ENCODE peak calls at places on chromosomes 6 and 20, in six cellular contexts. P, O, V, R, C and Q are unnamed samples.

GRCh38 chr6:106797186-106797585 is 167.8 kb downstream of the QRSL1 start:
- DNase-seq in C (no peak), P (no peak), V (no peak), O (no peak), R (no peak), Q (no peak)

GRCh38 chr6:169289671-169290408 is 36.2 kb upstream of the THBS2 start:
- DNase-seq in P (no peak), V (no peak), C (no peak), R (no peak), O (no peak), Q (no peak)

GRCh38 chr6:129614464-129614863 is 95.5 kb downstream of the ARHGAP18 start:
- DNase-seq in V (no peak), R (no peak), O (no peak), P (no peak), C (no peak), Q (no peak)

GRCh38 chr20:4585104-4585753 is 136.5 kb upstream of the PRND start:
- DNase-seq in V (no peak), R (no peak), O (no peak), C (no peak), P (no peak), Q (no peak)

GRCh38 chr6:133503330-133503729 is 262.2 kb downstream of the EYA4 start:
- DNase-seq in C (no peak), V (no peak), R (no peak), P (no peak), O (no peak), Q (no peak)

GRCh38 chr20:1075564-1075963 is 42.8 kb upstream of the PSMF1 start:
- DNase-seq in C (peak), V (no peak), R (no peak), O (no peak), P (no peak), Q (no peak)

GRCh38 chr6:13787146-13787545 is 27.2 kb downstream of the MCUR1 start:
- DNase-seq in C (no peak), O (no peak), R (no peak), V (no peak), P (no peak), Q (no peak)

GRCh38 chr6:159604443-159604956 is 88.5 kb downstream of the SOD2 start:
- DNase-seq in O (no peak), P (no peak), R (no peak), V (no peak), C (no peak), Q (no peak)

GRCh38 chr6:138682722-138683521 is 90.6 kb upstream of the CCDC28A start:
- DNase-seq in R (no peak), O (no peak), P (no peak), V (peak), C (no peak), Q (no peak)

DNA sequence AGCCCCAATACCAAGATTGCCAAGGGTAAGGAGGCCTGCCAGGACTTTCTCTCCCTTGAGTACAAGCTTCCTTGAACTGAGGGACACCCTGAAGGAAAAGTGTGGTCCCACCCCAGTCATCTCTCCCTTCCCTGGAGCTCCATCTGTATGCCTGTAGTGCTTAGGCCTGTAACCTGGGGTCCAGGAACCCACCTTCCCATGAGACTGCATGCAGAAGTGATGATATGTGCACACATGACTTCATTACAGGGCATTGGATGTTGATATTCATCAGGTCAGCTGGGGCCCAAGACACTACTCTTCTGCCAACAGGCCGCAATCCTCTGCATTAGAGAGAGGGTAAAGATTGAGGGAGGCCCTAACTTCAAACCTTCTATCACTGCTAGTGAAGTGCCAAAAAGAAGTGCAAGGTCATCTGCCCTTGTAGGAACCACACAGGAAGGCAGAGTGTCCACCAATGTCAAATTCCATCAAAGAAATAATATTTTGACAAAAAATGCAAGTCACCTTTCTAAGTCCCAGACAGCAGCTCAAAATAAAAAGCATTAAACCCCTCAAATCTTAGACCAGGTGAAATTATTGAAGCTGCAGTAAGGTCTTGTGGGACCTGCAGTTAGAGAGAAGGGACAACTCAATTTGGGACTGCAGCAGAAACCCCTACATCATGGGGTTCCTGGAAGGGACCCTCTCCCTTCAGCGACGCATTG is 5.1 kb downstream of the HLA-F start:
- DNase-seq in C (no peak), P (no peak), R (no peak), O (no peak), V (no peak), Q (no peak)
- TF ChIP-seq TAF1 in C (no peak), P (no peak), R (no peak), O (no peak), V (no peak), Q (no peak)

DNA sequence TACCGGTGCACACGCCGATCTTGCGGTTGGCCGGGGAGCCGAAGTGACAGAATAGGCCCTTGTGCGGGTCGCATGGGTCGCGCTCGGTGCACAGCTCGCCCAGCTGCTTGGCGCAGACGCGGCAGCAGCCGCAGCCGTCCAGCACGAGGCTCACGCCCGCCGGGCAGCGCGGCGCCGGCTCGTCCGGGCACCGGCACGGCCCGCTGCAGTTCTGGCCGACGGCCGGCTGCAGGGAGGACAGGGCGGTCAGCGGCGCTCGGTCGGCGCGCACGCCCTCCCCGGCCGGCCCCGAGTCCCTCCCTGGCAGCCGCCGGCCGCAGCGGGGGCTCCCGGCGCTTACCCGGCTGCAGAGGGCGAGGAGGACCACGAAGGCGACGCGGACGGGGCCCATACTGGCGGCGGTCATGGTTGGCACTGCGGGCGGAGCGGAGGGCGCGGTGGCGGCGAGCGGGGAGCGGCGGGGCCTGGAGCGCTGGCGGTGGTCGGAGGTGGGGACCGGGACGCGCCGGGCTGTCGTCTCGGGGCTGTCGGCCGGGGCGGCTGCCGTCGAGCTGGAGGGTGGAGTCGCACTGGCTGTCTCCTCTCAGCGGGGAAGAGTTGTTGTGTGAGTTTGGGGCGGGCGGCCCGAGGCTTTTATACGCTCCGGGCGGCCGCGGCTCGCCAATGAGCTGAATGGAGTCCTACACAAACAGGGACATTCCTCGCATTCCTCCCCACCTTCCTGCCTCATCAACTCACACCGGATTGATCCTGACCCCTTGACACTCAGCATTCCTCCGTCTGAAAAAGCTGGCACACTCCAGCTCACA is at the start of gene CCN2:
- DNase-seq in O (peak), R (peak), C (no peak), P (peak), V (no peak), Q (peak)
- TF ChIP-seq POLR2A in O (peak), R (no peak), C (no peak), P (peak), V (no peak), Q (no peak)

GRCh38 chr6:11218827-11219826 is 13.3 kb downstream of the NEDD9 start:
- DNase-seq in O (no peak), V (no peak), C (no peak), R (no peak), P (peak), Q (no peak)
- TF ChIP-seq POLR2AphosphoS5 in O (no peak), V (no peak), C (no peak), R (no peak), P (peak), Q (no peak)

GRCh38 chr6:297571-298232 is 5.4 kb downstream of the DUSP22 start:
- DNase-seq in V (no peak), R (no peak), O (no peak), C (no peak), P (no peak), Q (no peak)

GRCh38 chr6:294656-295565 is 2.6 kb downstream of the DUSP22 start:
- DNase-seq in R (no peak), O (no peak), P (no peak), C (no peak), V (no peak), Q (no peak)

GRCh38 chr6:299050-299980 is 7.0 kb downstream of the DUSP22 start:
- DNase-seq in O (no peak), P (no peak), C (no peak), V (no peak), R (no peak), Q (no peak)

GRCh38 chr6:298233-299049 is 6.2 kb downstream of the DUSP22 start:
- DNase-seq in O (no peak), V (no peak), P (no peak), R (no peak), C (no peak), Q (no peak)

DNA sequence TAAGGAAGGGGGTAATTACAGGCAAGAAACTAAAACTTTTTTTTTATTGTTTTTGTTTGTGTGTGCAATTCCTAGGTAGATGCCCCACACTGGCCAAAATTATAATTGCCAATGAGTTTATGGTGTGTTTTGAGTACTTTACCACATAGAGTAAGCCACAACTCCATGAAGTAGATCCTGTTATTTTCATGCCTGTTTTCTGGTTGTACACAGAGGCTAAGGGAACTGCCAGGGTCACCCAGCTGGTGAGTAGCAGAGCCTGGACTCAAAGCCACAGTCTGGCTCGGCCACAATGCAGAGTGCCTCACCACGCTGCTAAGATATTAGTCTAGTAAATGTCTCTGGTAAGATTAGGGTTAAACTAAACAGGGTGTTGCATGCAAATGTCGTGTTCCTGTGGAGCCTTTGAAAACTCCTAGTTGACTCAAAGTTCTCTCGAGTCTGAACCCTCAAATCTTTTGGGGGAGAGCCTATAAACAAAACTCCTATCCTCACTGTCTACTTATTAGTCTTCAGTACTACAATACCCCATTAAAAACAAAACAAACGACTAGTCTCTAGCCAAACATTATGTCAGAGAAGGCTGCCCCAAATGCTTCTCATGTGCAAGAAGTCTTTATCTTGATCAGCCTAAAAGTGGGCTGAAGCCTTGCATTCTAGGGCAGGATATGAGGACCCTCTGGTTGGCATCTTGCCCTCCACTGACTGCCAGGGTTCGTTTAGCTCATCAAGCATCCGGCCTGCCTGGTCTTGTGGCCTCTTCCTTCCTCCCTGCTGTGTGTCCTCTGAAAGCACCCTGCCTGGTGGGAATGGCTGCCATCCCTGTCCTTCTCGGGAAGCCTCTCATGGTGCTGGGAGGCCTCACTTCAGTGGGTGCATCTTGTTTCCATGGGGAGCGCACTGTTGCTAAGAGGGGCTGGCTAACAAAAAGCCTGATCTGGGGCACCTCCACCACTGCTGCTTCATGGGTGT is 4.2 kb downstream of the DUSP22 start:
- DNase-seq in V (no peak), O (no peak), R (no peak), C (peak), P (no peak), Q (no peak)
- TF ChIP-seq TAF1 in V (no peak), O (no peak), R (peak), C (no peak), P (no peak), Q (peak)

DNA sequence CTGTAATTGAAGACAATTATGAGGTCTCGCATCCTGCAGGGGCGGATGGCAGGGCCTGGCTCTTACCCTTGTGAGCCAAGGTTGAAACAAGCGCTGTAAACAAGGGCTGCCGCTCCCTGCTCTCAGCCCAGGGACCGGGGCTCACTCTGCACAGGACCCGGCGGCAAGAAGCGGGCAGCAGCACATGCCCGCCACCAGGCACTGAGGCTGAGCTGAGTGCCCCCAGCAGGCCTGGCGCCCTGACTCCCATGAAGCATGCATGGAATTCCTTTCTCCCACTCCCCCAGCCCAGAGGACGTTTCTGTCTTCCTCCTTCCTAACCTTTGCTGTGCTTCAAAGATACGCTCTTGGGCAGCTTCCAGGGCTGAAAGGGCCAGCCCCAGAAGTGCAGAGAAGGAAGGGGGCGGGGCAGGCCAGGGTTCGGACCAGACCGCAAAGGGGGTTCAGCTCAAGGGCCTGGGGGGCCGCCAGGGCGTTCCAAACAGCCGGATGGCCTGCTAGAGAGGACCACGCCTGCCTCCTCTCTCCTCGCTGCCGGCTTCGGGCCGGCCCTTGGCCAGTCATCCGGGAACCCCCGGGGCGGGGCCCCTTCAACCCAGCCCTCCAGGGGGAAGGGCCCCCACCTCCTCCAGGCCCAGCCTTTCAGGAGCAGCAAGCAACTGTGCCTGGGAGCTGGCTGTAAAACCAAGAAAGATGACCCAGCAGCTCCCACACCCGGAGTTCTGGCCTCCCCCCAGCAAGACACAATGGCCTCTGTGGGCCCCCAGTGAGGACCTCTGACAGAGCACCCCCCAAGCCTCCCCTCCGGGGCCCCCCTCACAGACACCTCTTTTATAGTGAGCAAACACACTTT is 109.9 kb downstream of the NOL4L start:
- DNase-seq in P (peak), V (peak), C (no peak), R (peak), O (no peak), Q (peak)
- TF ChIP-seq POLR2A in P (peak), V (peak), C (no peak), R (no peak), O (no peak), Q (no peak)

DNA sequence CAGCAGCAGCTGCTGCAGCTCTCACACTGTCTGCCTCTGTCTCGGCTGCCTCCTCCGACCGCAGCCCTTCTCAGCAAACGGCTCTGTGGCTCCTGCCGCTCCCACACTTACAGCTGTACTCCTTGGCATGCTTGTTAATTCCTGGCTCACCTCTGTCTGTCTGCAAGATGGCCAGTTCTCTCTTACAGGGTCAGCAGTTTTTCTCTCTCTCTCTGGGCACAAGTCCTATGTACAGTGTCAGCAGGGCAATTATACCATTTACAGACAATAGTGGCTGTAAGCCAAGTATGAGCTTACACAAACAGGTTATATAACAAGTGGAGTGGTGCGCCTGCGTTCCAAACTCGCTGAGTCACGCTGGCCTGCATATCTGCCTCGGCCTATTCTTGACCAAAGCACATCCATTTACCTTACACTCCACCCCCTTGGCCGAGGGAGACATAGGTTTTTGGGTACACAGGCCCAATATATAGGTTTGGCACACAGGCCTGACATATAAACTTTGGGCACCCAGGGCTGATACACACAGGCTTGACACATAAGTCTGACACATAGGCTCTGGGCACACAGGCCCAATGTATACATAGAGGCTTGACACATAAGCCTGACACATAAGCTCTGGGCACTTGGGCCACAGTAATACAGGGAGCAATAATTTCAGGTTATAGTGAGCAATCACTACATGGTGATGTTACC is 4.4 kb downstream of the ZKSCAN3 start:
- DNase-seq in P (no peak), R (no peak), V (peak), C (no peak), O (no peak), Q (no peak)
- TF ChIP-seq POLR2AphosphoS5 in P (no peak), R (no peak), V (no peak), C (no peak), O (no peak), Q (no peak)

DNA sequence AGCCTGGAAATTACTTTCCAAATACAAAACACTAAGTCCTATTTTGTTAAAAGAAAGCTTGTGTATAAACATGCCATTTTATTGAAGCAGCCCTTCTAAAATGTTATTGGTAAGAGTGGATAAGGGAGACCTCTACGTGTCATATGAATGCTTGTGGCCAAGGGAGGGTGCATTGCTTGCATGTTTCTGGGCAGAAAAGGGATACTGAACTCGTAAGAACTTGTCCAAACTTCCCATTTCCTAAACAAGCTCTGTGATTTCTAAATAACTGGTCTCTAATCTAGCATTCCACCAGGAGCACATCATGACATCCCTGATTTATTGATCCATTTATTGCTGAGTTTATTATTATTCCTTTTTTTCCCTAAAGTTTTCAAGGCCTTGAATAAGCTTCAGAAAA is 474.1 kb downstream of the CD109 start:
- DNase-seq in C (no peak), R (no peak), O (no peak), V (no peak), P (no peak), Q (no peak)
- TF ChIP-seq TAF1 in C (no peak), R (no peak), O (no peak), V (no peak), P (no peak), Q (no peak)